ENCODE peak calls at places on chromosomes 13 and 19, in ten cellular contexts. P, Y, U, H, G, O, C, B, X and M are unnamed samples. For H3K9me3, the result is how much of the 10 kb centered on the place peaks cover.

GRCh38 chr13:91347996-91348905 is 764 bp downstream of the MIR17HG start:
- DNase-seq in P (peak), Y (peak), U (peak), H (no peak), G (no peak), O (peak), C (peak), B (peak), X (no peak), M (peak)

GRCh38 chr19:12703056-12703455 is 6.6 kb upstream of the FBXW9 start:
- DNase-seq in P (peak), Y (peak), U (no peak), H (peak), G (peak), O (peak), C (peak), B (peak), X (peak), M (peak)

GRCh38 chr13:94641432-94641941 is 39.8 kb downstream of the GPR180 start:
- DNase-seq in P (no peak), Y (peak), U (peak), H (no peak), G (peak), O (no peak), C (peak), B (peak), X (no peak), M (peak)

GRCh38 chr13:101640797-101641400 is 188.4 kb downstream of the ITGBL1 start:
- DNase-seq in P (no peak), Y (peak), U (peak), H (no peak), G (peak), O (no peak), C (peak), B (peak), X (no peak), M (peak)

GRCh38 chr13:101390461-101390860 is 25.8 kb downstream of the NALCN start:
- DNase-seq in P (no peak), Y (peak), U (no peak), H (no peak), G (peak), O (no peak), C (peak), B (peak), X (no peak), M (peak)

GRCh38 chr13:31767175-31767900 is 28.0 kb downstream of the RXFP2 start:
- DNase-seq in P (no peak), Y (peak), U (peak), H (no peak), G (peak), O (no peak), C (no peak), B (peak), X (no peak), M (peak)

GRCh38 chr13:36412736-36413135 is 19.6 kb upstream of the CCNA1 start:
- DNase-seq in P (no peak), Y (peak), U (no peak), H (no peak), G (no peak), O (no peak), C (no peak), B (peak), X (no peak), M (no peak)

GRCh38 chr19:13102416-13102665 is 317 bp downstream of the LYL1 start:
- DNase-seq in P (no peak), Y (peak), U (no peak), H (no peak), G (no peak), O (no peak), C (no peak), B (no peak), X (no peak), M (no peak)

GRCh38 chr13:34682406-34682805 is 259.7 kb upstream of the NBEA start:
- DNase-seq in P (no peak), Y (no peak), U (no peak), H (no peak), G (no peak), O (peak), C (no peak), B (no peak), X (no peak), M (no peak)

GRCh38 chr13:86830046-86830445 is 841.1 kb upstream of the SLITRK5 start:
- DNase-seq in P (no peak), Y (no peak), U (no peak), H (no peak), G (no peak), O (no peak), C (no peak), B (no peak), X (no peak), M (no peak)

GRCh38 chr19:10004617-10005016 is 5.7 kb downstream of the COL5A3 start:
- DNase-seq in P (no peak), Y (peak), U (no peak), H (no peak), G (no peak), O (no peak), C (no peak), B (no peak), X (no peak), M (no peak)

GRCh38 chr19:56750658-56751057 is 79.1 kb upstream of the ZNF835 start:
- DNase-seq in P (no peak), Y (no peak), U (no peak), H (no peak), G (no peak), O (no peak), C (no peak), B (no peak), X (no peak), M (no peak)
- H3K9me3 ChIP-seq in P (under half), Y (under half), U (under half), H (under half), G (under half), O (under half), C (under half), B (under half), X (under half), M (under half)

GRCh38 chr13:33349314-33349995 is 63.9 kb upstream of the STARD13 start:
- DNase-seq in P (peak), Y (peak), U (no peak), H (no peak), G (no peak), O (peak), C (no peak), B (no peak), X (peak), M (no peak)
- H3K9ac ChIP-seq in P (peak), Y (peak), U (no peak), H (peak), G (peak), O (no peak), C (peak), B (peak), X (no peak), M (no peak)

GRCh38 chr19:53192771-53193533 is at the start of gene ZNF665:
- DNase-seq in P (peak), Y (peak), U (peak), H (no peak), G (peak), O (peak), C (peak), B (peak), X (peak), M (peak)
- H3K4me2 ChIP-seq in P (peak), Y (peak), U (peak), H (peak), G (peak), O (peak), C (peak), B (peak), X (peak), M (peak)

DNA sequence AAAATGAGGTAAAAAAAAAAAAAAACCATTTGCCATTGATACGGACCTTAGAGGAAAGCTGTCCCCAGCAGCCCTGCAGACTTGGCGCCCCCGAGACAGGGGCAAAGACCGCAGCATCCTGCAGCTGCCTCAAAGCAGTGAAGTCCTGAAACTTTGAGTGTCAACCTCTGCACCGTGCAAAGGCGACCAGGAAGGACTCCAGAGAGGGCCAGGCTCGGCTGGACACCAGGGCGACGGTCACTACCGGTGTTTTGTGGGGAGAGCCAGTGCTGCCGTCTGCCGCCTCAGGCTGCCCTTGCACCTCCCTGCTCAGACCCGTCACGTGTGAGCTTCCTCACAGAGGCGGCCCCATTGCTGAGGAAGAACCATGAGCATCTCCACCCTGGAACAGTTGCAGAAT is 146.7 kb upstream of the SPACA7 start:
- DNase-seq in P (no peak), Y (no peak), U (no peak), H (no peak), G (no peak), O (no peak), C (no peak), B (no peak), X (no peak), M (no peak)
- H3K9me3 ChIP-seq in P (under half), Y (under half), U (under half), H (under half), G (half or more), O (under half), C (under half), B (under half), X (under half), M (half or more)

DNA sequence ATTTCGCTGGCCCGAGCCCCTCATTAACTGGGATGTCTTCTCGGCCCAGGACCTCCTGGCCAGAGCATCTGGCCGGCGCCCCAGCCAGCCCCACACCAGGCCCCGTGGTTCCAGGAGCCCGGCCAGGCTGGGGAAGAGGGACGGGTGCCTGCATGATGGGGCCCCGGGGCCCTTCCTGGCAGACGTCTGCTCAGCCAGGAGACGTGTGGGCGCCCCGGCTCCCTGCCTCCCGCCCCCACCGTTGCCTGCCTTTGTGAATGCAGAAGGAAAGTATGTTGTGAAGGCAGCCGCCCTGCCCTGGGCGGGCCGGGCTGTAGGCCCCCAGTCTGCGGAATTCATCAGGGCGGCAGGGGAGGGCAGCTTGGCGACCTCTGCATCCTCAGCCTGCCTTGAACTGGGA is 4.4 kb upstream of the COMP start:
- DNase-seq in P (no peak), Y (peak), U (peak), H (no peak), G (no peak), O (peak), C (no peak), B (peak), X (peak), M (no peak)
- H3K9ac ChIP-seq in P (no peak), Y (no peak), U (no peak), H (no peak), G (no peak), O (no peak), C (no peak), B (no peak), X (no peak), M (no peak)

DNA sequence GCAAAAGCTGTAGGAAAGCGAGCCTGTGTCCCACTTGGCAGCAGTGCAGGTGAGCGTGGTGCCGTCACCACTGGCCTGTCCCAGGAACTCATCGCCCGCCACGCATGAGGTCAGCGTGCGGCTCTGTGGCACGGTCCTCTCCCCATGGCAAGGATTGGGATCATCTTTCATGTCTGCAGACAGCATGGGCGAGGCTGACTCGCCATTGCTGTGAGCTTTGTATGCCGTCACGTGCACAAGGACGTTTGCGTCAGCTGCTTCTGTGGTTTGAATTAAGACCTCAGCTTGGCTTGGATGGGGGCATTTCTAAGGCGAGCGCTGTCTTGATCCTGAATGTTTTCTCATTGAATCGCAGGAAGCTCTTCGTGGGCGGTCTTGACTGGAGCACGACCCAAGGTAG is 9.8 kb downstream of the DAZAP1 start:
- DNase-seq in P (no peak), Y (no peak), U (no peak), H (no peak), G (peak), O (no peak), C (no peak), B (peak), X (no peak), M (no peak)
- H3K4me2 ChIP-seq in P (no peak), Y (no peak), U (no peak), H (no peak), G (no peak), O (no peak), C (no peak), B (no peak), X (no peak), M (peak)

GRCh38 chr19:34804115-34804514 is 31.1 kb upstream of the ZNF599 start:
- DNase-seq in P (no peak), Y (no peak), U (no peak), H (no peak), G (no peak), O (no peak), C (no peak), B (no peak), X (no peak), M (no peak)
- H3K9me3 ChIP-seq in P (under half), Y (under half), U (under half), H (under half), G (under half), O (under half), C (under half), B (under half), X (under half), M (under half)

GRCh38 chr13:51325837-51326236 is 13.7 kb upstream of the SERPINE3 start:
- DNase-seq in P (no peak), Y (no peak), U (no peak), H (no peak), G (no peak), O (no peak), C (no peak), B (no peak), X (no peak), M (peak)

GRCh38 chr13:51326782-51327181 is 12.7 kb upstream of the SERPINE3 start:
- DNase-seq in P (no peak), Y (no peak), U (no peak), H (no peak), G (no peak), O (no peak), C (no peak), B (no peak), X (no peak), M (no peak)

GRCh38 chr13:51324714-51325440 is 14.6 kb upstream of the SERPINE3 start:
- DNase-seq in P (no peak), Y (no peak), U (no peak), H (no peak), G (no peak), O (peak), C (no peak), B (no peak), X (peak), M (no peak)

GRCh38 chr13:51322826-51323225 is 16.7 kb upstream of the SERPINE3 start:
- DNase-seq in P (no peak), Y (no peak), U (no peak), H (no peak), G (no peak), O (no peak), C (no peak), B (no peak), X (no peak), M (no peak)

GRCh38 chr13:51323824-51324511 is 15.5 kb upstream of the SERPINE3 start:
- DNase-seq in P (no peak), Y (no peak), U (no peak), H (no peak), G (no peak), O (no peak), C (no peak), B (no peak), X (no peak), M (peak)
- H3K9ac ChIP-seq in P (no peak), Y (no peak), U (no peak), H (no peak), G (no peak), O (no peak), C (no peak), B (no peak), X (no peak), M (no peak)

GRCh38 chr19:21569497-21569870 is 64.1 kb downstream of the ZNF429 start:
- DNase-seq in P (no peak), Y (peak), U (peak), H (no peak), G (no peak), O (no peak), C (no peak), B (peak), X (no peak), M (no peak)
- H3K4me2 ChIP-seq in P (no peak), Y (peak), U (no peak), H (no peak), G (peak), O (no peak), C (no peak), B (no peak), X (no peak), M (no peak)